ENCODE peak calls at places on chromosomes 5 and 9, in nine cellular contexts. N, O, I, J, D, E, K, Y and V are unnamed samples.

GRCh38 chr5:137466888-137467287 is 32.2 kb downstream of the SPOCK1 start:
- DNase-seq in N (no peak), O (no peak), I (no peak), J (no peak), D (peak; percentile 83), E (no peak), K (no peak), Y (peak; percentile 46), V (no peak)

GRCh38 chr5:120160120-120160895 is 303.8 kb upstream of the PRR16 start:
- DNase-seq in N (no peak), O (no peak), I (no peak), J (no peak), D (no peak), E (no peak), K (no peak), Y (no peak), V (no peak)

GRCh38 chr5:163531272-163531671 is 25.9 kb downstream of the MAT2B start:
- DNase-seq in N (no peak), O (no peak), I (no peak), J (no peak), D (no peak), E (no peak), K (no peak), Y (no peak), V (no peak)

GRCh38 chr9:9003184-9003583 is 1203.6 kb upstream of the DMAC1 start:
- DNase-seq in N (peak; percentile 16), O (peak; percentile 17), I (no peak), J (no peak), D (peak; percentile 11), E (no peak), K (no peak), Y (peak; percentile 75), V (no peak)

GRCh38 chr5:18243846-18244245 is 609.6 kb downstream of the TAF11L14 start:
- DNase-seq in N (no peak), O (no peak), I (no peak), J (no peak), D (no peak), E (no peak), K (no peak), Y (no peak), V (no peak)

GRCh38 chr5:100772548-100772947 is 130.5 kb downstream of the ST8SIA4 start:
- DNase-seq in N (no peak), O (no peak), I (no peak), J (no peak), D (no peak), E (no peak), K (no peak), Y (no peak), V (no peak)

GRCh38 chr5:65646938-65647337 is 22.1 kb downstream of the SHLD3 start:
- DNase-seq in N (no peak), O (no peak), I (no peak), J (no peak), D (no peak), E (no peak), K (no peak), Y (no peak), V (no peak)

GRCh38 chr9:126534431-126535186 is 79.1 kb upstream of the LMX1B start:
- DNase-seq in N (peak; percentile 41), O (no peak), I (no peak), J (no peak), D (no peak), E (no peak), K (no peak), Y (no peak), V (no peak)

GRCh38 chr9:7228786-7229185 is 471.0 kb downstream of the KDM4C start:
- DNase-seq in N (no peak), O (no peak), I (peak; percentile 62), J (no peak), D (no peak), E (no peak), K (no peak), Y (no peak), V (no peak)

GRCh38 chr5:68730220-68731010 is 363.4 kb upstream of the SLC30A5 start:
- DNase-seq in N (no peak), O (peak; percentile 65), I (no peak), J (no peak), D (peak; percentile 30), E (no peak), K (no peak), Y (peak; percentile 44), V (no peak)

GRCh38 chr9:133008824-133009223 is 22.0 kb upstream of the GTF3C5 start:
- DNase-seq in N (no peak), O (no peak), I (no peak), J (no peak), D (no peak), E (no peak), K (no peak), Y (no peak), V (no peak)

GRCh38 chr5:61277190-61277589 is 54.9 kb upstream of the ZSWIM6 start:
- DNase-seq in N (no peak), O (peak; percentile 20), I (no peak), J (no peak), D (no peak), E (no peak), K (no peak), Y (no peak), V (no peak)

GRCh38 chr5:170597109-170597741 is 93.4 kb downstream of the KCNIP1 start:
- DNase-seq in N (no peak), O (no peak), I (no peak), J (no peak), D (peak; percentile 21), E (no peak), K (no peak), Y (peak; percentile 57), V (no peak)

GRCh38 chr9:90774682-90775081 is 26.9 kb upstream of the SYK start:
- DNase-seq in N (no peak), O (no peak), I (no peak), J (no peak), D (no peak), E (peak; percentile 89), K (no peak), Y (no peak), V (no peak)
- TF ChIP-seq CTCF in N (no peak), O (no peak), I (no peak), J (no peak), D (no peak), E (peak; percentile 35), K (no peak), Y (no peak), V (no peak)

GRCh38 chr9:19130436-19130835 is 3.1 kb upstream of the PLIN2 start:
- DNase-seq in N (peak; percentile 21), O (no peak), I (no peak), J (no peak), D (no peak), E (no peak), K (no peak), Y (no peak), V (no peak)

GRCh38 chr9:19138084-19138483 is 10.8 kb upstream of the PLIN2 start:
- DNase-seq in N (no peak), O (no peak), I (no peak), J (no peak), D (no peak), E (no peak), K (no peak), Y (no peak), V (no peak)

GRCh38 chr9:19137282-19137681 is 10.0 kb upstream of the PLIN2 start:
- DNase-seq in N (no peak), O (no peak), I (no peak), J (no peak), D (no peak), E (no peak), K (no peak), Y (no peak), V (no peak)

GRCh38 chr9:19133549-19134345 is 6.5 kb upstream of the PLIN2 start:
- DNase-seq in N (no peak), O (no peak), I (no peak), J (no peak), D (no peak), E (no peak), K (no peak), Y (no peak), V (no peak)

GRCh38 chr9:19136129-19136528 is 8.8 kb upstream of the PLIN2 start:
- DNase-seq in N (no peak), O (no peak), I (no peak), J (no peak), D (no peak), E (no peak), K (no peak), Y (no peak), V (no peak)
- TF ChIP-seq CTCF in N (no peak), O (no peak), I (no peak), J (no peak), D (no peak), E (no peak), K (no peak), Y (no peak), V (no peak)

DNA sequence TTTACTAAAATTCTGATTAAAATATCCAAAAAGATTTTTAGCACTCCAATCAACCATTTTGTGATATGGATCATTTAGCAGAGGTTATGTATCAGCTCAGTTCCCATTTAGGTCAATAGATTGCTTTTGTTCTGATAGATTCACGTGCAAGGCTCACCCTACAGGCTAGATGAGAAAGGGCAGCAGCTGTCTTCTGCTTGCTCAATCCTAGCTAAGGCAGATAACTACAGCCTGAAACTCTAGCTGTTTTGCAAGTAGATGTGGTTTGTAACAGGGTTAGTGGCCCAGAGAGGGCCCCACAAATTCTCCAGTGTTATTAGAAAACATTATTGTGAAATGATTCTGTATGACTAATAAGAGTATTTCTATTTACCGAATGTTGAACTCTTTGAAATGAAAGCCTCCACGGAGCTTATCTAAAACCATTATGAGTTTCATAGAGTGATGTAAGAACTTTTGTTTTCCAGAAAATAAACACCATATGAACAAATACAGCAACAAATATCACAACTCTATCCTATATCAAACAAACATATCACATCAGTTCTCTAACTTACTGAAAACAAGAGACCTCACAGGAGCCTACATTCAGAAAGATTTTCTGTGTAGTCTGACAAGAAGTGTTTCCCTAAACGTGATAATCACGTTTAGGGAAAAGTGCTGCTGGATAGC is 841.9 kb upstream of the ACO1 start:
- DNase-seq in N (peak; percentile 17), O (no peak), I (no peak), J (no peak), D (peak; percentile 41), E (no peak), K (peak; percentile 12), Y (peak; percentile 64), V (no peak)
- TF ChIP-seq CTCF in N (no peak), O (no peak), I (no peak), J (no peak), D (no peak), E (peak; percentile 40), K (peak; percentile 50), Y (peak; percentile 37), V (peak; percentile 34)

DNA sequence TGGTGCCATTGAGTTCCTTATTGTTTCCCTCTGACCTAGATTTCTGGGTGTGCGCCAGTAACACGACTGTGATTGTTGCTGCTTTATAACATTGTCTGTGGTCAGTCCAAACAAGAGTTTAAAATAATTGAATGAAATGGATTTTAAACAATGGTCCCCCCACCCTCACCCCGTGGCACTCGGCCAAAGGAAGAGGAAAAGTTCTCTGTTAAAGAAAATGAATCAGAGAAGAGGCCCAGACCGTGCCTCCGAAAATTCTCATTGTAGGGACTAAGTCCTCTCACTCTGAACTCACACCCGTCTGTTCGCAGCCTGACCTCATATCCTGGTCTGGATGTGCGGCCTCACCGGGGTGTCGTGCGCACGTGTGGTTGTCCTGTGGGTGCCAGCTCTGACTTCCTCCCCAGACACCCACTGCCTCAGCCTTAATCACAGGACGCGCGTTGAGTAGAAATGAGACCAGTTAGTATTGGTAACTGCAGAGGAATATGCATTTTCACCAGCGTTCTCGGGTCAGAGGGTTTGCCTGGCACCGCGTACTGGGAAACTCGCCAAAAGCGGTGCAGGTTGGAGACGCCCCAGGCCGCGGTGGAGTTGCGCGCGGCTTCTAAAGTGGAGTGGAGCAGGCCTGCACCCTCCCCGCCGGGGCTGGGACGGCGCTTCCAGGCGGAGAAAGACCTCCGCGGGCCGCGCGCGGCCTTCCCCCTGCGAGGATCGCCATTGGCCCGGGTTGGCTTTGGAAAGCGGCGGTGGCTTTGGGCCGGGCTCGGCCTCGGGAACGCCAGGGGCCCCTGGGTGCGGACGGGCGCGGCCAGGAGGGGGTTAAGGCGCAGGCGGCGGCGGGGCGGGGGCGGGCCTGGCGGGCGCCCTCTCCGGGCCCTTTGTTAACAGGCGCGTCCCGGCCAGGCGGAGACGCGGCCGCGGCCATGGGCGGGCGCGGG is at the start of gene ABL1:
- DNase-seq in N (peak; percentile 65), O (peak; percentile 84), I (no peak), J (peak; percentile 76), D (peak; percentile 63), E (peak; percentile 56), K (peak; percentile 73), Y (peak; percentile 83), V (peak; percentile 87)
- TF ChIP-seq CTCF in N (no peak), O (no peak), I (no peak), J (no peak), D (no peak), E (no peak), K (no peak), Y (no peak), V (no peak)